ENCODE peak calls at places on chromosomes 6 and 20, in four cellular contexts. One of them, this sample, is unnamed.

GRCh38 chr20:8656335-8656734 is 412.6 kb upstream of the PLCB4 start:
- DNase-seq in SW480: no peak
- DNase-seq in spleen: no peak
- DNase-seq in fibroblast of pulmonary artery: peak; percentile 73
- DNase-seq in this sample: no peak

GRCh38 chr6:143333749-143334520 is 116.6 kb downstream of the ADAT2 start:
- DNase-seq in fibroblast of pulmonary artery: no peak
- DNase-seq in spleen: no peak
- DNase-seq in SW480: no peak
- DNase-seq in this sample: no peak

GRCh38 chr6:128358111-128358780 is 162.2 kb downstream of the PTPRK start:
- DNase-seq in fibroblast of pulmonary artery: no peak
- DNase-seq in SW480: no peak
- DNase-seq in spleen: no peak
- DNase-seq in this sample: no peak

GRCh38 chr6:1179571-1180459 is 132.1 kb upstream of the FOXQ1 start:
- DNase-seq in SW480: peak; percentile 68
- DNase-seq in fibroblast of pulmonary artery: no peak
- DNase-seq in spleen: no peak
- DNase-seq in this sample: no peak

GRCh38 chr20:61935926-61936700 is 129.6 kb downstream of the TAF4 start:
- DNase-seq in spleen: peak; percentile 28
- DNase-seq in SW480: no peak
- DNase-seq in fibroblast of pulmonary artery: no peak
- DNase-seq in this sample: no peak

GRCh38 chr6:11374036-11375010 is 141.9 kb upstream of the NEDD9 start:
- DNase-seq in fibroblast of pulmonary artery: no peak
- DNase-seq in spleen: no peak
- DNase-seq in SW480: no peak
- DNase-seq in this sample: no peak

GRCh38 chr20:8331740-8332412 is 199.8 kb downstream of the PLCB1 start:
- DNase-seq in fibroblast of pulmonary artery: peak; percentile 81
- DNase-seq in spleen: no peak
- DNase-seq in SW480: no peak
- DNase-seq in this sample: no peak

GRCh38 chr6:3740551-3741476 is 10.7 kb downstream of the PXDC1 start:
- DNase-seq in fibroblast of pulmonary artery: no peak
- DNase-seq in SW480: no peak
- DNase-seq in spleen: no peak
- DNase-seq in this sample: no peak

GRCh38 chr6:164095056-164095455 is 680.5 kb downstream of the QKI start:
- DNase-seq in spleen: no peak
- DNase-seq in fibroblast of pulmonary artery: no peak
- DNase-seq in SW480: no peak
- DNase-seq in this sample: no peak

GRCh38 chr20:3565851-3566250 is 95.0 kb downstream of the ATRN start:
- DNase-seq in spleen: no peak
- DNase-seq in SW480: no peak
- DNase-seq in fibroblast of pulmonary artery: no peak
- DNase-seq in this sample: no peak

GRCh38 chr6:143514996-143515760 is 3.7 kb upstream of the FUCA2 start:
- DNase-seq in SW480: no peak
- DNase-seq in spleen: no peak
- DNase-seq in fibroblast of pulmonary artery: peak; percentile 39
- DNase-seq in this sample: no peak

GRCh38 chr6:31559958-31560696 is 12.0 kb upstream of the LTA start:
- DNase-seq in fibroblast of pulmonary artery: peak; percentile 77
- DNase-seq in SW480: peak; percentile 40
- DNase-seq in spleen: peak; percentile 94
- DNase-seq in this sample: no peak

GRCh38 chr20:63048516-63049190 is 41.9 kb upstream of the BHLHE23 start:
- DNase-seq in SW480: no peak
- DNase-seq in spleen: peak; percentile 41
- DNase-seq in fibroblast of pulmonary artery: no peak
- DNase-seq in this sample: no peak

GRCh38 chr20:59064214-59064722 is 21.7 kb upstream of the PRELID3B start:
- DNase-seq in SW480: no peak
- DNase-seq in spleen: no peak
- DNase-seq in fibroblast of pulmonary artery: no peak
- DNase-seq in this sample: peak; percentile 36

GRCh38 chr6:149929422-149929821 is 6.5 kb upstream of the RAET1G start:
- DNase-seq in fibroblast of pulmonary artery: no peak
- DNase-seq in spleen: no peak
- DNase-seq in SW480: no peak
- DNase-seq in this sample: no peak

GRCh38 chr20:33442136-33443005 is 1.2 kb downstream of the SNTA1 start:
- DNase-seq in SW480: no peak
- DNase-seq in spleen: peak; percentile 68
- DNase-seq in fibroblast of pulmonary artery: no peak
- DNase-seq in this sample: no peak

GRCh38 chr6:44431118-44431725 is 43.7 kb downstream of the CDC5L start:
- DNase-seq in spleen: no peak
- DNase-seq in fibroblast of pulmonary artery: peak; percentile 83
- DNase-seq in SW480: peak; percentile 23
- DNase-seq in this sample: peak; percentile 50

GRCh38 chr20:6381887-6382286 is 259.1 kb upstream of the FERMT1 start:
- DNase-seq in spleen: no peak
- DNase-seq in fibroblast of pulmonary artery: peak; percentile 33
- DNase-seq in SW480: peak; percentile 9
- DNase-seq in this sample: no peak

GRCh38 chr6:51910846-51911245 is 176.6 kb downstream of the PKHD1 start:
- DNase-seq in spleen: no peak
- DNase-seq in SW480: no peak
- DNase-seq in fibroblast of pulmonary artery: no peak
- DNase-seq in this sample: no peak

GRCh38 chr6:109610555-109610954 is 80.4 kb downstream of the AK9 start:
- DNase-seq in spleen: no peak
- DNase-seq in fibroblast of pulmonary artery: peak; percentile 5
- DNase-seq in SW480: no peak
- DNase-seq in this sample: no peak

GRCh38 chr20:23235173-23236027 is 115.2 kb upstream of the NXT1 start:
- DNase-seq in fibroblast of pulmonary artery: peak; percentile 83
- DNase-seq in spleen: peak; percentile 89
- DNase-seq in SW480: peak; percentile 26
- DNase-seq in this sample: no peak